ENCODE peak calls at places on chromosomes 16 and 17, in seven cellular contexts. One of them, this sample, is unnamed.

GRCh38 chr17:60901806-60902205 is 224.2 kb downstream of the BCAS3 start:
- DNase-seq in breast epithelium: no peak
- DNase-seq in prostate gland: no peak
- DNase-seq in suprapubic skin: no peak
- DNase-seq in sigmoid colon: no peak
- DNase-seq in HL-60: no peak
- DNase-seq in H1: no peak
- DNase-seq in this sample: no peak

GRCh38 chr17:76869209-76869877 is 1.1 kb downstream of the MGAT5B start:
- DNase-seq in breast epithelium: no peak
- DNase-seq in prostate gland: no peak
- DNase-seq in suprapubic skin: no peak
- DNase-seq in sigmoid colon: no peak
- DNase-seq in HL-60: no peak
- DNase-seq in H1: no peak
- DNase-seq in this sample: no peak

GRCh38 chr16:89122322-89122831 is 28.7 kb downstream of the ACSF3 start:
- DNase-seq in breast epithelium: no peak
- DNase-seq in prostate gland: peak
- DNase-seq in suprapubic skin: no peak
- DNase-seq in sigmoid colon: no peak
- DNase-seq in HL-60: no peak
- DNase-seq in H1: no peak
- DNase-seq in this sample: peak

GRCh38 chr16:57562066-57562465 is 19.6 kb downstream of the ADGRG5 start:
- DNase-seq in breast epithelium: peak
- DNase-seq in prostate gland: no peak
- DNase-seq in suprapubic skin: no peak
- DNase-seq in sigmoid colon: no peak
- DNase-seq in HL-60: no peak
- DNase-seq in H1: no peak
- DNase-seq in this sample: no peak

GRCh38 chr16:57470683-57471082 is 8.2 kb downstream of the POLR2C start:
- DNase-seq in breast epithelium: peak
- DNase-seq in prostate gland: no peak
- DNase-seq in suprapubic skin: no peak
- DNase-seq in sigmoid colon: no peak
- DNase-seq in HL-60: no peak
- DNase-seq in H1: no peak
- DNase-seq in this sample: no peak

GRCh38 chr17:44374306-44375195 is 10.9 kb upstream of the FAM171A2 start:
- DNase-seq in breast epithelium: no peak
- DNase-seq in prostate gland: no peak
- DNase-seq in suprapubic skin: no peak
- DNase-seq in sigmoid colon: no peak
- DNase-seq in HL-60: no peak
- DNase-seq in H1: peak
- DNase-seq in this sample: no peak

GRCh38 chr17:80504671-80505413 is 28.4 kb upstream of the NPTX1 start:
- DNase-seq in breast epithelium: no peak
- DNase-seq in prostate gland: no peak
- DNase-seq in suprapubic skin: no peak
- DNase-seq in sigmoid colon: no peak
- DNase-seq in HL-60: no peak
- DNase-seq in H1: no peak
- DNase-seq in this sample: no peak

GRCh38 chr17:39404542-39405378 is 3.3 kb upstream of the FBXL20 start:
- DNase-seq in breast epithelium: no peak
- DNase-seq in prostate gland: no peak
- DNase-seq in suprapubic skin: peak
- DNase-seq in sigmoid colon: no peak
- DNase-seq in HL-60: peak
- DNase-seq in H1: no peak
- DNase-seq in this sample: no peak

GRCh38 chr16:75309899-75310430 is 58.5 kb upstream of the BCAR1 start:
- DNase-seq in breast epithelium: no peak
- DNase-seq in prostate gland: no peak
- DNase-seq in suprapubic skin: no peak
- DNase-seq in sigmoid colon: no peak
- DNase-seq in HL-60: no peak
- DNase-seq in H1: no peak
- DNase-seq in this sample: no peak

GRCh38 chr17:38663125-38663751 is 11.5 kb downstream of the EPOP start:
- DNase-seq in breast epithelium: no peak
- DNase-seq in prostate gland: no peak
- DNase-seq in suprapubic skin: no peak
- DNase-seq in sigmoid colon: peak
- DNase-seq in HL-60: no peak
- DNase-seq in H1: peak
- DNase-seq in this sample: peak

GRCh38 chr16:66881014-66881417 is 701 bp downstream of the PDP2 start:
- DNase-seq in breast epithelium: peak
- DNase-seq in prostate gland: no peak
- DNase-seq in suprapubic skin: no peak
- DNase-seq in sigmoid colon: no peak
- DNase-seq in HL-60: no peak
- DNase-seq in H1: no peak
- DNase-seq in this sample: no peak

GRCh38 chr17:31269597-31269996 is 27.4 kb downstream of the OMG start:
- DNase-seq in breast epithelium: no peak
- DNase-seq in prostate gland: no peak
- DNase-seq in suprapubic skin: no peak
- DNase-seq in sigmoid colon: no peak
- DNase-seq in HL-60: no peak
- DNase-seq in H1: peak
- DNase-seq in this sample: no peak

GRCh38 chr16:51327001-51327400 is 175.9 kb upstream of the SALL1 start:
- DNase-seq in breast epithelium: no peak
- DNase-seq in prostate gland: no peak
- DNase-seq in suprapubic skin: no peak
- DNase-seq in sigmoid colon: no peak
- DNase-seq in HL-60: no peak
- DNase-seq in H1: no peak
- DNase-seq in this sample: no peak

GRCh38 chr17:30567231-30568116 is 90.3 kb downstream of the GOSR1 start:
- DNase-seq in breast epithelium: no peak
- DNase-seq in prostate gland: no peak
- DNase-seq in suprapubic skin: peak
- DNase-seq in sigmoid colon: no peak
- DNase-seq in HL-60: no peak
- DNase-seq in H1: no peak
- DNase-seq in this sample: no peak

GRCh38 chr16:10178079-10178478 is 4.1 kb downstream of the GRIN2A start:
- DNase-seq in breast epithelium: no peak
- DNase-seq in prostate gland: no peak
- DNase-seq in suprapubic skin: no peak
- DNase-seq in sigmoid colon: no peak
- DNase-seq in HL-60: no peak
- DNase-seq in H1: no peak
- DNase-seq in this sample: no peak

GRCh38 chr16:66402166-66402565 is 24.9 kb upstream of the BEAN1 start:
- DNase-seq in breast epithelium: no peak
- DNase-seq in prostate gland: no peak
- DNase-seq in suprapubic skin: peak
- DNase-seq in sigmoid colon: no peak
- DNase-seq in HL-60: no peak
- DNase-seq in H1: no peak
- DNase-seq in this sample: no peak

GRCh38 chr17:5446786-5447185 is 7.8 kb upstream of the C1QBP start:
- DNase-seq in breast epithelium: peak
- DNase-seq in prostate gland: no peak
- DNase-seq in suprapubic skin: no peak
- DNase-seq in sigmoid colon: no peak
- DNase-seq in HL-60: no peak
- DNase-seq in H1: no peak
- DNase-seq in this sample: no peak

GRCh38 chr16:4315185-4316102 is at the start of gene GLIS2:
- DNase-seq in breast epithelium: no peak
- DNase-seq in prostate gland: peak
- DNase-seq in suprapubic skin: no peak
- DNase-seq in sigmoid colon: peak
- DNase-seq in HL-60: no peak
- DNase-seq in H1: no peak
- DNase-seq in this sample: no peak

GRCh38 chr17:49406791-49407190 is 7.9 kb downstream of the PHB1 start:
- DNase-seq in breast epithelium: no peak
- DNase-seq in prostate gland: no peak
- DNase-seq in suprapubic skin: peak
- DNase-seq in sigmoid colon: peak
- DNase-seq in HL-60: no peak
- DNase-seq in H1: no peak
- DNase-seq in this sample: no peak

GRCh38 chr17:81179220-81179619 is 13.2 kb upstream of the AATK start:
- DNase-seq in breast epithelium: no peak
- DNase-seq in prostate gland: no peak
- DNase-seq in suprapubic skin: no peak
- DNase-seq in sigmoid colon: no peak
- DNase-seq in HL-60: no peak
- DNase-seq in H1: no peak
- DNase-seq in this sample: no peak

GRCh38 chr16:19463468-19464315 is 46.0 kb downstream of the TMC5 start:
- DNase-seq in breast epithelium: no peak
- DNase-seq in prostate gland: no peak
- DNase-seq in suprapubic skin: no peak
- DNase-seq in sigmoid colon: no peak
- DNase-seq in HL-60: no peak
- DNase-seq in H1: no peak
- DNase-seq in this sample: no peak

GRCh38 chr17:79104898-79105600 is 30.4 kb downstream of the ENGASE start:
- DNase-seq in breast epithelium: no peak
- DNase-seq in prostate gland: no peak
- DNase-seq in suprapubic skin: no peak
- DNase-seq in sigmoid colon: no peak
- DNase-seq in HL-60: no peak
- DNase-seq in H1: no peak
- DNase-seq in this sample: no peak

GRCh38 chr16:30874821-30875717 is 18.8 kb downstream of the BCL7C start:
- DNase-seq in breast epithelium: peak
- DNase-seq in prostate gland: peak
- DNase-seq in suprapubic skin: peak
- DNase-seq in sigmoid colon: peak
- DNase-seq in HL-60: peak
- DNase-seq in H1: no peak
- DNase-seq in this sample: peak

GRCh38 chr17:29256116-29256515 is 9.5 kb downstream of the CRYBA1 start:
- DNase-seq in breast epithelium: no peak
- DNase-seq in prostate gland: no peak
- DNase-seq in suprapubic skin: no peak
- DNase-seq in sigmoid colon: no peak
- DNase-seq in HL-60: peak
- DNase-seq in H1: no peak
- DNase-seq in this sample: no peak
- TF ChIP-seq POLR2AphosphoS5 in breast epithelium: no peak
- TF ChIP-seq POLR2AphosphoS5 in prostate gland: no peak
- TF ChIP-seq POLR2AphosphoS5 in suprapubic skin: no peak
- TF ChIP-seq POLR2AphosphoS5 in sigmoid colon: no peak
- TF ChIP-seq POLR2AphosphoS5 in HL-60: no peak
- TF ChIP-seq POLR2AphosphoS5 in H1: no peak
- TF ChIP-seq POLR2AphosphoS5 in this sample: no peak

GRCh38 chr17:75773808-75774470 is 8.9 kb upstream of the GALK1 start:
- DNase-seq in breast epithelium: peak
- DNase-seq in prostate gland: no peak
- DNase-seq in suprapubic skin: peak
- DNase-seq in sigmoid colon: peak
- DNase-seq in HL-60: no peak
- DNase-seq in H1: no peak
- DNase-seq in this sample: no peak
- TF ChIP-seq POLR2AphosphoS5 in breast epithelium: no peak
- TF ChIP-seq POLR2AphosphoS5 in prostate gland: no peak
- TF ChIP-seq POLR2AphosphoS5 in suprapubic skin: peak
- TF ChIP-seq POLR2AphosphoS5 in sigmoid colon: peak
- TF ChIP-seq POLR2AphosphoS5 in HL-60: no peak
- TF ChIP-seq POLR2AphosphoS5 in H1: no peak
- TF ChIP-seq POLR2AphosphoS5 in this sample: no peak

DNA sequence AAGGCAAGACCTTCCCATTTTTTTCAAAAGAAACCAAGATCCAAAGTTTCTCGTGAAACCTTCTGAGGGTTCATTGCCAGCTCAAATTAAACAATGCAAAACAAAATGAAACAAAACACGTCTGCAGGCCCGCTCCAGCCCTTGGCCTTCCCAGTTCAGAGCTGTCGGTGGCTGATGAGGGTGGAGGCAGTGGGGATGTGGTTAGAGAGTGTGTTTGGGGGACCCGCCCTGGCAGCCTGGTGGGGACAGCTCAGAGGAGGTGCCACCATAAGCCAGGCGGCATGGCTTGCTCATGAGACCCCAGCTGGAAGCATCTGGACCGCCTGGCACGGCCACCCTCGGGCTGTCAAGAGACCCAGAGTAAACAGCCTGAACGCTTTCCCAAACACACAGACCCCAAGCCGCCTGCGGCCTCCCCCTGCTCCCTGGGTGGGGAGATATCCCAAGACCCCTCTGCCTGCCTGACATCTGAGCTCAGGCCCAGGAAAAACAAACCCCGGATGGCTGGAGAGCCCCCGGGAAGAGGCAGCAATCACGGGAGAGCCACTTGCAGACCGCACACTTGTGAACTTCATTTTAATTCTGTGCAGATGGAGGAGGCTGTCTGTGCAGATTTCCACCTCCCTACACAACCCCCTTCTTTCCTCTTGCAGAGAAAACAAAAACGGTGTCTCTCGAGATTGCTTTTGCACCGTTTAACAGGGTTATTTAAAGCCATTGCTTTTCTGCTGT is 35.4 kb upstream of the LITAF start:
- DNase-seq in breast epithelium: no peak
- DNase-seq in prostate gland: no peak
- DNase-seq in suprapubic skin: no peak
- DNase-seq in sigmoid colon: no peak
- DNase-seq in HL-60: no peak
- DNase-seq in H1: no peak
- DNase-seq in this sample: peak
- TF ChIP-seq POLR2AphosphoS5 in breast epithelium: no peak
- TF ChIP-seq POLR2AphosphoS5 in prostate gland: no peak
- TF ChIP-seq POLR2AphosphoS5 in suprapubic skin: no peak
- TF ChIP-seq POLR2AphosphoS5 in sigmoid colon: no peak
- TF ChIP-seq POLR2AphosphoS5 in HL-60: no peak
- TF ChIP-seq POLR2AphosphoS5 in H1: no peak
- TF ChIP-seq POLR2AphosphoS5 in this sample: no peak

DNA sequence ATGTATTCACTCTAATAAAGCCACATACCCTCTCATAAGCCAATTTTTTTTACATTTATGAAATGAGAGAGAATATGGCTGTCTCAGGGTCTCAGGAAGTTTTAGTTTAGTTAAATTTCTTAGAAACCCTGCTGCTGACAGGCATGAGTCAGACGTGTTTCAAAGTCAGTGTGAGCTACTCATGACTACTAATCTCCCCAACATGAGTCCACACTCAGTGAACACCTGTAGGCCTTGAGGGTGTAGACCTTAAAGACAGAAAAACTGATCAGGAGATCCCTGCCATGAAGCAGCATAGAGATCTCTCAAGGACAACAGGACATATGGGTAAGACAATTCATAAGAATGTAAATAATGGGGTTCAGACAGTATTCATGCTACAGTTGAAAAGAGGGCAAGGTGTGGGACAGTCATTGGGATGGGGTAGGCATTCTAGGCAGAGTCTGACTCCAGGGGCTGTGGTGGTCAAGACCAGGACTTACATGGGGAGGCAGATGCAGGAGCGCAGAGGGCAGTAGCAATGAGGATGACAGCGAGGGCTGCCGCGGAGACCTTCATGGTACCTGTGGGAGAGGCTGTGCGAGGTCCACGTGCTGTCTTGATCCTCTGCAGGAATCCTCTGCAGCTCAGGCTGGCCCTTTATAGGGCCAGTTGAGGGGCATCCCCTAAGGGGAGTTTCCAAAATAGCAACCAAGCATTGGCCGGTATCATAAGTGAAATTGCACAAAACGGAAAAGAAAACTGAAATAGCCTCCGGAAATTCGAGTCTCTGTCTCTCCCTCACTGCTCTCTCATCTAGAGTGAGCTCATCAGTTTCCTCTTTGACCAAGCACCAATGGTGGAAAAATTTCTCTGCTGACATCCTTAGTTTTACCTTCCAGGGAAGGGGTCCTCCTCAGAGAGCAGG is at the start of gene CCL5:
- DNase-seq in breast epithelium: no peak
- DNase-seq in prostate gland: no peak
- DNase-seq in suprapubic skin: no peak
- DNase-seq in sigmoid colon: no peak
- DNase-seq in HL-60: peak
- DNase-seq in H1: no peak
- DNase-seq in this sample: peak
- TF ChIP-seq POLR2AphosphoS5 in breast epithelium: no peak
- TF ChIP-seq POLR2AphosphoS5 in prostate gland: peak
- TF ChIP-seq POLR2AphosphoS5 in suprapubic skin: no peak
- TF ChIP-seq POLR2AphosphoS5 in sigmoid colon: no peak
- TF ChIP-seq POLR2AphosphoS5 in HL-60: peak
- TF ChIP-seq POLR2AphosphoS5 in H1: no peak
- TF ChIP-seq POLR2AphosphoS5 in this sample: peak

This sample was measured in GM12892.